ENCODE peak calls at places on chromosomes 5 and 9, in four cellular contexts. One of them, this sample, is unnamed.
A peak's percentile ranks its signal among the peaks of the same experiment; 100 is the strongest.

GRCh38 chr9:99294850-99295461 is 72.9 kb downstream of the SEC61B start:
- DNase-seq in uterus: no peak
- DNase-seq in foreskin fibroblast: no peak
- DNase-seq in PC-3: no peak
- DNase-seq in this sample: no peak

GRCh38 chr5:68353624-68354023 is 138.1 kb downstream of the PIK3R1 start:
- DNase-seq in uterus: no peak
- DNase-seq in PC-3: no peak
- DNase-seq in foreskin fibroblast: no peak
- DNase-seq in this sample: no peak

GRCh38 chr5:148921350-148921749 is 94.9 kb downstream of the ADRB2 start:
- DNase-seq in uterus: no peak
- DNase-seq in foreskin fibroblast: no peak
- DNase-seq in PC-3: no peak
- DNase-seq in this sample: no peak

GRCh38 chr5:80852331-80853245 is 107.6 kb upstream of the RASGRF2 start:
- DNase-seq in PC-3: no peak
- DNase-seq in uterus: no peak
- DNase-seq in foreskin fibroblast: no peak
- DNase-seq in this sample: no peak

GRCh38 chr5:106843812-106844416 is 826.8 kb downstream of the EFNA5 start:
- DNase-seq in foreskin fibroblast: no peak
- DNase-seq in PC-3: peak; percentile 71
- DNase-seq in uterus: no peak
- DNase-seq in this sample: no peak

GRCh38 chr5:127014573-127014972 is 15.8 kb downstream of the MARCHF3 start:
- DNase-seq in foreskin fibroblast: no peak
- DNase-seq in PC-3: no peak
- DNase-seq in uterus: no peak
- DNase-seq in this sample: no peak

GRCh38 chr9:125522328-125522725 is 184.7 kb downstream of the MAPKAP1 start:
- DNase-seq in foreskin fibroblast: peak; percentile 64
- DNase-seq in PC-3: peak; percentile 32
- DNase-seq in uterus: no peak
- DNase-seq in this sample: no peak

GRCh38 chr9:35834260-35835215 is 5.5 kb downstream of the TMEM8B start:
- DNase-seq in PC-3: no peak
- DNase-seq in uterus: no peak
- DNase-seq in foreskin fibroblast: no peak
- DNase-seq in this sample: no peak

GRCh38 chr9:128946945-128947422 is 419 bp downstream of the DOLK start:
- DNase-seq in uterus: no peak
- DNase-seq in PC-3: peak; percentile 2
- DNase-seq in foreskin fibroblast: peak; percentile 24
- DNase-seq in this sample: peak; percentile 33

GRCh38 chr9:120942186-120943001 is 15.8 kb upstream of the TRAF1 start:
- DNase-seq in PC-3: peak; percentile 83
- DNase-seq in foreskin fibroblast: no peak
- DNase-seq in uterus: peak; percentile 69
- DNase-seq in this sample: no peak

GRCh38 chr5:43874772-43875171 is 271.8 kb downstream of the NNT start:
- DNase-seq in uterus: no peak
- DNase-seq in foreskin fibroblast: peak; percentile 60
- DNase-seq in PC-3: peak; percentile 6
- DNase-seq in this sample: no peak

DNA sequence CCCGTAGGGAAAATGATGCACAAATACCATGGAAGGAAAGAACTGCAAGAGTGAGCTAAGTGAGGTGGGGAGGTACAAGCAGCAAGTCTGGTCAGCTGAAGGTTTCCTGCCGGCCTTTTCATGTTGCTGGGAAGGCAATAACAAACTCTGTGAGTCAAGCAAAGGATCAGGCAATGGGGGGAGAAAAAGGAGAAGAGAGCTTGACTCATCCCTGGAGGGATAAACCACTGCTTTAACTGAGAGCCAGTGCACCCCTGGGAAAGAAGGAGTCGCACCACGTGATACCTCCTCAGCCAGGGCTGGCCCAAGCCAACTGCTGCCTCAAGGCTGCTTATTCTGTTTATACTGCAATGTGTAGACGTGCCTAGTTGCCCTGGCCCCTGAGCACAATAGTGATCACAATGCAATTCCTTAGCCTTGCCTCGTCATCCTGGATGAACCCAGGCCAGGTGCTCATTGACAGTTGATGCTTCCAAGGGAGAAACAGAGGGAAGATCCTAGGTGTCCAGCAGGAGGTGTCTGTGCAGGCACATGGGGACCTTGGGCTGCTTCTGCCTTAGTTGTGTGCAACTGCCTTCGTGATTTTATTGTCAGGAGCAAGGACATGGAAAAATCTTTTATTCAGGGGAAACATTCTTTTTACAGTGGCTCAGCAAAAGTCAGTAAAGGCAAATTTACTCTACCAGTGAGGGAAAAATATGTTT is 203.0 kb upstream of the TUT7 start:
- DNase-seq in PC-3: no peak
- DNase-seq in uterus: peak; percentile 67
- DNase-seq in foreskin fibroblast: peak; percentile 79
- DNase-seq in this sample: no peak
- TF ChIP-seq CTCF in PC-3: no peak
- TF ChIP-seq CTCF in uterus: no peak
- TF ChIP-seq CTCF in foreskin fibroblast: no peak
- TF ChIP-seq CTCF in this sample: no peak

DNA sequence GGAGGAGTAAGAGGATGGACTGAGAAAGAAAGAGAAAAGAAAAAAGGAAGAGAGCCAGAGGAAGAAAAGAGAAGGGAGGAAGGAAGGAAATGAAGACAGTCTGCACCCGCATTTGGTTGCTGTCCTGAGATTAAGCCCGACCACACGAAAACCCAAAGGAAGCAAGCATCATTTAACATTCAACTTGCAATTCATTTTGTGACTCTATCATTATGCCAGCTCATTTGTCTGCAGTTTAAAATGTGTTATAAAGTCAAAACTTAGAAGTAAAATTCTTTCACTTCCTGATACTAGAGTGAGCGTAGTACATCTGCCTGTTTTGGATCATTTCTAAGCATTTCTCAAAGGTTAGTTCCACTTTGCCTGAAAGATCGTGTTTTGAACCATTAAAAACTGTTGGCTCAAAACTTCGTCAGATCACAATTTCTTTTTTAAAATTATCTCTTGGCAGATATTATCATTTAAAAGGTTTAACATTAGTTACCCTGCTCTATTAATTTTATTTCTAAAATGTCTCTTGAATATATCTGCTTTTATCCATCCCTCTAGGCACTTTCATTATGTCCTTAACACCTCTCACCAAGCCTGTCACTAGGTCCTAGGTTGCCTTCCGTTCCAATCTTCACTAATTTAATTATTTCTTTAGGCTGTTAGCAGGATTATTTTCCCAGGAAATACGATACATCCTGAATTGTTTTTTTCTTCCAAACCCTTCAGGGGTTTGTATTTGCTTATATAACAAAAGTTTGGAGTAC is 240.9 kb downstream of the TLE4 start:
- DNase-seq in foreskin fibroblast: no peak
- DNase-seq in PC-3: no peak
- DNase-seq in uterus: no peak
- DNase-seq in this sample: no peak
- H3K4me3 ChIP-seq in foreskin fibroblast: no peak overlapping the region
- H3K4me3 ChIP-seq in PC-3: no peak overlapping the region
- H3K4me3 ChIP-seq in uterus: peak overlapping the region; percentile 2
- H3K4me3 ChIP-seq in this sample: no peak overlapping the region

DNA sequence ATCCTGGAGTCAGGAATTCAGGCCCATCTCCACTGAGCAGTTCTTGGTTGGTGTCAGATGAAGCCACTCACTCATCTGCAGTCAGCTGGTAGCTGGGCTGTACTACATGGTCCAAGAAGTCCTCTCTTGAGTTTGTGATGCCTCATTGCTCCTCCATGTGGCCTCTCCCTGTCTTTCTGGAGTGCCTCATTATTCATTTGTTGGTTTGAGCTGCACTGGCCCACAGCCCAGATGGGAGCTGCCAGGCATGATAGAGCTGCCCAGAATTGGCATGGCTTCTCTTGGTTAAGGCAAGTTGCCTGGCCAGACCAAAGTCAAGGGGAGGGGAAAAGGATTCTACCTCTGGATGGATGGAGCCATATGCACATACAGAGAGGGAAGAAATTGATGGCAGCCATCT is 8.0 kb downstream of the PTCD2 start:
- DNase-seq in uterus: peak; percentile 19
- DNase-seq in PC-3: peak; percentile 51
- DNase-seq in foreskin fibroblast: peak; percentile 39
- DNase-seq in this sample: peak; percentile 80
- TF ChIP-seq CTCF in uterus: no peak
- TF ChIP-seq CTCF in PC-3: no peak
- TF ChIP-seq CTCF in foreskin fibroblast: no peak
- TF ChIP-seq CTCF in this sample: no peak

DNA sequence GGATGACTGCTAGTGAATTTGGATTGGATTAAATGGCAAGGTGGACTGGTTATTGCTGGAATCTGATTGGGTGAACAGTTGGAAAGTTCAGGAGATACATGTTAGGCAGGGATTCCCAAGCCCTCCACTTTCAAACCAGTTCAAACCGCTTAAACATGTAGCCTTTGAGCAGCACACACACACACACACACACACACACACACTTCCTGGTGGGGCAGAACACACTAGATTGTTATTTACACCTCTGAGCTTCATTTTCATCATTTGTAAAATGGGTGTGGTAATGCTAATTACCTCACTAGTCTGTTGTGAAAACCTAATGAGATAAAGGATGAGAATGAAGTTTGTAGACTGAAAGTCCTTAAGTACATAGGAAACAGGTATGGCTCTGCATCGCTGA is 6.9 kb upstream of the MYOZ3 start:
- DNase-seq in PC-3: no peak
- DNase-seq in uterus: no peak
- DNase-seq in foreskin fibroblast: no peak
- DNase-seq in this sample: no peak
- H3K4me3 ChIP-seq in PC-3: no peak overlapping the region
- H3K4me3 ChIP-seq in uterus: no peak overlapping the region
- H3K4me3 ChIP-seq in foreskin fibroblast: no peak overlapping the region
- H3K4me3 ChIP-seq in this sample: no peak overlapping the region

GRCh38 chr5:89173528-89173927 is 290.5 kb upstream of the MEF2C start:
- DNase-seq in uterus: no peak
- DNase-seq in PC-3: no peak
- DNase-seq in foreskin fibroblast: no peak
- DNase-seq in this sample: no peak

DNA sequence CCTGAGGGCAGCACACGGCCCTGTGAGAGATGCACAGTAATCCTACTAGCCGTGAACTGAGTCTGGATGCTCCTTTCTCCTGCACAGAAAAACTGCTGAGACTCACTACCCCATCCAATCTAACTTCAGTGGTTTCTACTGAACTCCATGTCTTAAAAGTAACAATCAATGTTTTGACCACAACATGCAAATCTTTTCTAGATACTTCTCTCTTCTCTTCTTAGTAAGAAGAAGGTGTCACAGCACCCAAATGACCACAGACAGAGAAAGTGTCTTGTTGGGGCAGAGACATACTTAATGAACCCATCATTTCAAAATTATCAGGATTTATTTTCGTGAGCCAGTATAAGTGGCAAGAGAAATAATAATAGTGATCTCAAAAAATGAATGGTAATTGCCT is 285.8 kb upstream of the MEF2C start:
- DNase-seq in uterus: no peak
- DNase-seq in foreskin fibroblast: no peak
- DNase-seq in PC-3: no peak
- DNase-seq in this sample: no peak
- TF ChIP-seq CTCF in uterus: no peak
- TF ChIP-seq CTCF in foreskin fibroblast: no peak
- TF ChIP-seq CTCF in PC-3: no peak
- TF ChIP-seq CTCF in this sample: no peak

GRCh38 chr5:675111-675875 is 17.9 kb downstream of the TPPP start:
- DNase-seq in foreskin fibroblast: no peak
- DNase-seq in uterus: peak; percentile 11
- DNase-seq in PC-3: no peak
- DNase-seq in this sample: peak; percentile 36
- H3K4me3 ChIP-seq in foreskin fibroblast: no peak overlapping the region
- H3K4me3 ChIP-seq in uterus: no peak overlapping the region
- H3K4me3 ChIP-seq in PC-3: no peak overlapping the region
- H3K4me3 ChIP-seq in this sample: no peak overlapping the region

DNA sequence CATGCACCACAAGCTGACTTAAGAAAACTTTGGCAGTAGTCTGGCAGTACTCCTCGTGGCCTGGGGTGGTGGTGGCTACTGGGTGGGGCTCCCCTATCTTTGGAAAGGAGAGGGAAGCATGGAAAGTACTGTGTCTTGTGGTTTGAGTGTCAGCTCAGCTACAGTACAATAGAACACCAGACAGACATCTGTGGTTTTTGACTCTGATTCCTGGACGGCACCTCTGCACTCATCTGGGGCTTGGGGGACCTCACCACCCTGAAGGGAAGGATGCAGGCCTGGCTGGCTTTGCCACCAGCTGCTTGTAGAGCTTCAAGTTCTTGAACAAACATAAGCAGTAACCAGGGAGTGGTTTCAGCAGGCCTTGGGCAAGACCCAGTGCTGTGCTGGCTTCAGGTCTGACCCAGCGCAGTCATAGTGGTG is 40.6 kb downstream of the TNFSF8 start:
- DNase-seq in foreskin fibroblast: no peak
- DNase-seq in PC-3: peak; percentile 33
- DNase-seq in uterus: no peak
- DNase-seq in this sample: no peak
- TF ChIP-seq CTCF in foreskin fibroblast: no peak
- TF ChIP-seq CTCF in PC-3: no peak
- TF ChIP-seq CTCF in uterus: no peak
- TF ChIP-seq CTCF in this sample: no peak

GRCh38 chr9:68597362-68597997 is 56.8 kb upstream of the TMEM252 start:
- DNase-seq in PC-3: no peak
- DNase-seq in foreskin fibroblast: no peak
- DNase-seq in uterus: no peak
- DNase-seq in this sample: no peak
- H3K4me3 ChIP-seq in PC-3: no peak overlapping the region
- H3K4me3 ChIP-seq in foreskin fibroblast: no peak overlapping the region
- H3K4me3 ChIP-seq in uterus: no peak overlapping the region
- H3K4me3 ChIP-seq in this sample: no peak overlapping the region